ENCODE peak calls at places on chromosomes 12 and 14, in seven cellular contexts. Y is T follicular helper cell; R is C1 segment of cervical spinal cord; D is ureter; C is dermis blood vessel endothelial cell; B is LoVo; I is CD8-positive, alpha-beta memory T cell. Q is an unnamed sample.

GRCh38 chr12:67772276-67773169 is 124.0 kb downstream of the DYRK2 start:
- DNase-seq in Y (no peak), R (no peak), D (no peak), C (no peak), B (no peak), I (no peak), Q (no peak)

GRCh38 chr12:95224202-95225170 is 6.9 kb downstream of the VEZT start:
- DNase-seq in Y (no peak), R (no peak), D (no peak), C (no peak), B (no peak), I (no peak), Q (no peak)

GRCh38 chr12:96035283-96036236 is at the start of gene LTA4H:
- DNase-seq in Y (peak; percentile 95), R (peak; percentile 98), D (peak; percentile 98), C (peak; percentile 99), B (peak; percentile 100), I (peak; percentile 92), Q (peak; percentile 95)

GRCh38 chr12:104458645-104459555 is 2.2 kb downstream of the CHST11 start:
- DNase-seq in Y (no peak), R (no peak), D (no peak), C (peak; percentile 52), B (no peak), I (no peak), Q (no peak)

GRCh38 chr12:71456316-71456715 is 16.7 kb downstream of the LGR5 start:
- DNase-seq in Y (no peak), R (no peak), D (no peak), C (no peak), B (no peak), I (no peak), Q (no peak)

GRCh38 chr12:76560083-76560491 is 516 bp upstream of the OSBPL8 start:
- DNase-seq in Y (no peak), R (no peak), D (no peak), C (no peak), B (no peak), I (no peak), Q (no peak)

GRCh38 chr12:25958254-25959068 is at the start of gene RASSF8:
- DNase-seq in Y (no peak), R (peak; percentile 57), D (peak; percentile 57), C (peak; percentile 82), B (peak; percentile 83), I (no peak), Q (peak; percentile 81)

GRCh38 chr12:87813476-87814234 is 215.5 kb downstream of the C12orf50 start:
- DNase-seq in Y (no peak), R (no peak), D (no peak), C (no peak), B (no peak), I (no peak), Q (no peak)

GRCh38 chr14:95535226-95536021 is 574 bp downstream of the GLRX5 start:
- DNase-seq in Y (no peak), R (no peak), D (no peak), C (peak; percentile 43), B (no peak), I (no peak), Q (no peak)